ENCODE peak calls at places on chromosomes 1 and 21, in five cellular contexts. X is HepG2, R is GM23338, O is A549, T is GM12878. Z is an unnamed sample.

GRCh38 chr1:112380356-112380755 is 15.7 kb upstream of the CTTNBP2NL start:
- DNase-seq in X (no peak), R (no peak), O (no peak), T (no peak), Z (no peak)

GRCh38 chr1:168974117-168974516 is 132.4 kb upstream of the ATP1B1 start:
- DNase-seq in X (no peak), R (no peak), O (no peak), T (no peak), Z (no peak)

GRCh38 chr1:181129771-181130606 is 41.5 kb downstream of the IER5 start:
- DNase-seq in X (no peak), R (no peak), O (no peak), T (no peak), Z (peak)

GRCh38 chr1:166383137-166383536 is 216.3 kb upstream of the FAM78B start:
- DNase-seq in X (no peak), R (peak), O (no peak), T (no peak), Z (no peak)

GRCh38 chr1:35876988-35877387 is 6.0 kb upstream of the AGO1 start:
- DNase-seq in X (no peak), R (peak), O (no peak), T (no peak), Z (peak)

GRCh38 chr1:201385299-201385891 is 7.9 kb upstream of the TNNT2 start:
- DNase-seq in X (peak), R (peak), O (peak), T (no peak), Z (peak)

GRCh38 chr1:12851779-12852178 is 3.3 kb upstream of the HNRNPCL1 start:
- DNase-seq in X (no peak), R (no peak), O (peak), T (no peak), Z (no peak)

GRCh38 chr1:13828454-13829151 is 128.6 kb downstream of the PRDM2 start:
- DNase-seq in X (peak), R (peak), O (peak), T (no peak), Z (peak)

GRCh38 chr1:91608876-91609275 is 108.2 kb downstream of the CDC7 start:
- DNase-seq in X (no peak), R (no peak), O (peak), T (no peak), Z (no peak)

GRCh38 chr1:59751801-59752200 is 62.9 kb upstream of the HOOK1 start:
- DNase-seq in X (no peak), R (no peak), O (no peak), T (no peak), Z (no peak)

GRCh38 chr1:67980028-67980427 is 70.4 kb downstream of the DIRAS3 start:
- DNase-seq in X (no peak), R (no peak), O (peak), T (no peak), Z (no peak)

GRCh38 chr1:213586609-213586972 is 401.2 kb upstream of the PROX1 start:
- DNase-seq in X (peak), R (no peak), O (no peak), T (no peak), Z (no peak)

GRCh38 chr1:198903203-198903602 is 264.4 kb downstream of the PTPRC start:
- DNase-seq in X (no peak), R (peak), O (no peak), T (no peak), Z (no peak)

GRCh38 chr1:201916649-201917249 is 28.1 kb downstream of the SHISA4 start:
- DNase-seq in X (peak), R (no peak), O (peak), T (no peak), Z (peak)

GRCh38 chr1:211708006-211708405 is 32.6 kb upstream of the NEK2 start:
- DNase-seq in X (no peak), R (no peak), O (no peak), T (no peak), Z (no peak)

GRCh38 chr1:25523512-25523911 is 19.9 kb upstream of the LDLRAP1 start:
- DNase-seq in X (no peak), R (peak), O (no peak), T (no peak), Z (peak)

GRCh38 chr1:202935863-202936262 is 8.8 kb upstream of the KLHL12 start:
- DNase-seq in X (no peak), R (no peak), O (no peak), T (no peak), Z (no peak)

GRCh38 chr1:185439727-185440415 is 122.8 kb upstream of the IVNS1ABP start:
- DNase-seq in X (no peak), R (no peak), O (peak), T (peak), Z (no peak)

GRCh38 chr1:116075981-116076380 is 35.2 kb upstream of the MAB21L3 start:
- DNase-seq in X (no peak), R (no peak), O (peak), T (no peak), Z (no peak)

GRCh38 chr1:115330480-115331013 is 7.5 kb downstream of the NGF start:
- DNase-seq in X (no peak), R (no peak), O (no peak), T (no peak), Z (no peak)

GRCh38 chr1:53214541-53214940 is 5.9 kb downstream of the CZIB start:
- DNase-seq in X (no peak), R (no peak), O (no peak), T (no peak), Z (no peak)

GRCh38 chr1:231869364-231869763 is 242.8 kb downstream of the DISC1 start:
- DNase-seq in X (no peak), R (no peak), O (no peak), T (no peak), Z (no peak)

GRCh38 chr1:29239142-29239541 is 2.8 kb downstream of the PTPRU start:
- DNase-seq in X (peak), R (no peak), O (peak), T (no peak), Z (no peak)

GRCh38 chr1:225882699-225883615 is 777 bp upstream of the TMEM63A start:
- DNase-seq in X (peak), R (peak), O (peak), T (no peak), Z (peak)

GRCh38 chr1:11654571-11655262 is at the start of gene FBXO44:
- DNase-seq in X (peak), R (peak), O (no peak), T (no peak), Z (peak)

GRCh38 chr1:160818207-160818935 is 22.4 kb downstream of the LY9 start:
- DNase-seq in X (no peak), R (peak), O (no peak), T (no peak), Z (no peak)

GRCh38 chr1:12142891-12143630 is 23.7 kb upstream of the TNFRSF1B start:
- DNase-seq in X (no peak), R (no peak), O (no peak), T (no peak), Z (no peak)

GRCh38 chr1:207519505-207520399 is 23.8 kb downstream of the CR1 start:
- DNase-seq in X (no peak), R (peak), O (no peak), T (no peak), Z (peak)

GRCh38 chr1:98084188-98084587 is 163.4 kb upstream of the DPYD start:
- DNase-seq in X (no peak), R (no peak), O (no peak), T (no peak), Z (no peak)

GRCh38 chr21:38813143-38813542 is 7.4 kb downstream of the ETS2 start:
- DNase-seq in X (no peak), R (peak), O (no peak), T (no peak), Z (no peak)

GRCh38 chr1:210321131-210321530 is 7.6 kb upstream of the HHAT start:
- DNase-seq in X (no peak), R (no peak), O (no peak), T (no peak), Z (no peak)

GRCh38 chr1:28770601-28771165 is 33.9 kb downstream of the YTHDF2 start:
- DNase-seq in X (no peak), R (no peak), O (no peak), T (no peak), Z (no peak)

GRCh38 chr21:14300074-14300473 is 82.9 kb downstream of the HSPA13 start:
- DNase-seq in X (no peak), R (no peak), O (no peak), T (no peak), Z (no peak)

GRCh38 chr1:187396226-187396625 is 567.5 kb downstream of the PLA2G4A start:
- DNase-seq in X (no peak), R (peak), O (no peak), T (no peak), Z (no peak)

GRCh38 chr1:68321084-68321685 is 88.9 kb upstream of the WLS start:
- DNase-seq in X (peak), R (peak), O (peak), T (no peak), Z (peak)

GRCh38 chr1:201270616-201271390 is 12.5 kb upstream of the PKP1 start:
- DNase-seq in X (no peak), R (no peak), O (no peak), T (no peak), Z (no peak)

GRCh38 chr1:213986020-213986924 is 1.5 kb upstream of the PROX1 start:
- DNase-seq in X (no peak), R (peak), O (no peak), T (no peak), Z (no peak)

GRCh38 chr1:65260851-65261473 is 48.4 kb upstream of the DNAJC6 start:
- DNase-seq in X (no peak), R (no peak), O (peak), T (no peak), Z (peak)
- TF ChIP-seq JUNB in X (no peak), R (no peak), O (peak), T (peak), Z (no peak)

DNA sequence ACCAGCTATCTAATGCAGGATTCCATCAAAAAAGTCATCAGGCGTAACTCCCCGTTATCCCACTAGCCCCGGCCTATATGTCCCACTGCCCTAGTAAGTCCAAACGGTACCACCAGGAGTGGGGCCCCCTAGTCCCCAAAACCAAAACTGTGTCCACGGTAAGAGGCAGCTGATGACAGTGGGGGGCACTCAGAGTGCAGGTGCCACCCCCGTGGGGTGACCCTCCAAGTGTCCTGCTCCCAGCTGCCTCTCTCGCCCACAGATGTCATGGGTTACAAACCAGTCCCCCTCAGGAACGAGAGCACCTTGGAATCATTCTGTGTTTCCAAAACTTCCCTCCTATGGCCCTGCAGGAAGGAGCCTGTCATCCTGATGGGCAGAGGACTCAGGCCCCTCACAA is 10.9 kb upstream of the AURKAIP1 start:
- DNase-seq in X (no peak), R (no peak), O (no peak), T (no peak), Z (no peak)
- TF ChIP-seq JUNB in X (no peak), R (no peak), O (no peak), T (no peak), Z (no peak)

GRCh38 chr1:3065396-3065795 is 3.6 kb upstream of the PRDM16 start:
- DNase-seq in X (no peak), R (no peak), O (no peak), T (no peak), Z (no peak)
- TF ChIP-seq JUNB in X (no peak), R (no peak), O (no peak), T (no peak), Z (no peak)

DNA sequence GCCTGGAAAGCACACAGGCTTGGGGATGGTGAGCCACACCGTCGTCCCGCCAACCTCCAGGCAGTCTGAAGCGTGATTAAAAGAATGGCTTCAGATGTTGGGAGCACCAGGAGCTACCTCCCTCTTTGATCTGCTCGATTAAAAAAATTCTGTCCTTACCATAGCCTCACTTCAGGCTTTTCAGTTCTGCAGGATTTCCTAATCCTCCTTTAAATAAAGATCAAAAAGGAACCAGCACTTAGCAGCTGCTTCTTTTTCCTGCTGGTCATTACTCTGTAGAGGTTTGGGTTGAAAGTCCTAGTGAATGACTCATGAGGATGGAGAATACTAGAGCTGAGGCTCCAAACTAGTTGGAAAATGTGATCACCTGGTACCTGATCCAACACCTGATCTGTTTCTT is 71.9 kb upstream of the C1orf174 start:
- DNase-seq in X (no peak), R (no peak), O (no peak), T (no peak), Z (no peak)
- TF ChIP-seq JUNB in X (no peak), R (no peak), O (no peak), T (no peak), Z (no peak)

DNA sequence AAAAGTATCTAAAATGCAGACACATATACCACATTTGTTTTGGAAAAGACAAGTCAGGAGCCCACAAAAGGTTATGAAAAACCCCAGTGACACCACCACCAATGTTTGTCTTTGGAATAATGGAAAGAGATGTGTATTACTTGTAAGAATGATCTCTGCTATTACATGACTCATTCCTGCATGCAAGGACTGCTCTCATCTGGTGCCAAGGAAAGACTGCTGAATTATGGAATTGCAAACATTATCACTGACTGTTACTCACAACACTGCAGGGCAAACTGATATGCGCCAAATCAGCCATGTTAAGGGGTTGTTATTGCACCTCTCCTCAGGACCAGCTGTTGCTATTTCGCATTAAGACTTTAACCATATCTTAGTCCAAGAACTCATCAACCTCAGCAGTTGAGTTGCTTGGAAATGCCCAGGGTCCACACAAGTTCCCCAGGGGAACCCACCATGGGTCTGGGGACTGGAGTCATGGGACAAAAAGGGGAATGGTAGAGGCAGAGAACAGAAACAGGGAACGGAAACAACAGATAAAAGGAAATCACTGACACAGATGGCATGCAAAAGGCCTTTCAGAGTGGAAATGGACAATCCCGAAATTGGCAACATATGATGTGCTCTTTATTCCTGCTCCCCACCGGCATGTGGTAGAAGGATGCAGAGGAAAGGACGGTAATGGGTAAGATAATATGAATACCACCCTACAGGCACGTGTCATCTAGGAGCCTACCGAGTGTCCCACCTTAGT is 34.4 kb downstream of the CAPZB start:
- DNase-seq in X (no peak), R (no peak), O (peak), T (no peak), Z (no peak)
- TF ChIP-seq JUNB in X (no peak), R (no peak), O (peak), T (no peak), Z (no peak)

Z was measured in K562.